ENCODE peak calls at places on chromosome 11, in eight cellular contexts. Y, E, W, N, V, K, B and D are unnamed samples.

GRCh38 chr11:92739020-92739419 is 230.4 kb upstream of the MTNR1B start:
- DNase-seq in Y (no peak), E (peak), W (no peak), N (no peak), V (no peak), K (no peak), B (no peak), D (no peak)

GRCh38 chr11:26777276-26777939 is 55.5 kb upstream of the SLC5A12 start:
- DNase-seq in Y (no peak), E (peak), W (no peak), N (no peak), V (no peak), K (no peak), B (no peak), D (peak)

GRCh38 chr11:124644426-124645280 is 22.0 kb downstream of the TBRG1 start:
- DNase-seq in Y (no peak), E (peak), W (peak), N (peak), V (no peak), K (peak), B (peak), D (peak)

GRCh38 chr11:4539603-4540219 is 5.3 kb upstream of the OR52M1 start:
- DNase-seq in Y (peak), E (peak), W (peak), N (peak), V (peak), K (no peak), B (peak), D (peak)

GRCh38 chr11:122741613-122742012 is 86.1 kb downstream of the UBASH3B start:
- DNase-seq in Y (no peak), E (no peak), W (no peak), N (no peak), V (no peak), K (no peak), B (no peak), D (no peak)

GRCh38 chr11:44538375-44539054 is 26.9 kb upstream of the CD82 start:
- DNase-seq in Y (peak), E (peak), W (peak), N (peak), V (peak), K (peak), B (peak), D (peak)

GRCh38 chr11:66851698-66852465 is 5.0 kb upstream of the LRFN4 start:
- DNase-seq in Y (no peak), E (no peak), W (no peak), N (no peak), V (peak), K (no peak), B (peak), D (no peak)

GRCh38 chr11:41963406-41963805 is 504.0 kb upstream of the LRRC4C start:
- DNase-seq in Y (no peak), E (no peak), W (no peak), N (no peak), V (no peak), K (no peak), B (no peak), D (no peak)

GRCh38 chr11:101446238-101446637 is 137.6 kb downstream of the TRPC6 start:
- DNase-seq in Y (no peak), E (peak), W (no peak), N (no peak), V (no peak), K (no peak), B (no peak), D (no peak)

GRCh38 chr11:2099523-2100316 is 39.5 kb downstream of the IGF2 start:
- DNase-seq in Y (no peak), E (peak), W (no peak), N (peak), V (peak), K (no peak), B (no peak), D (peak)

GRCh38 chr11:70078796-70079616 is 889 bp downstream of the ANO1 start:
- DNase-seq in Y (no peak), E (no peak), W (no peak), N (no peak), V (no peak), K (no peak), B (no peak), D (no peak)

GRCh38 chr11:32952421-32952820 is 59.8 kb downstream of the QSER1 start:
- DNase-seq in Y (no peak), E (no peak), W (no peak), N (no peak), V (no peak), K (no peak), B (no peak), D (no peak)

GRCh38 chr11:59767212-59767611 is 12.0 kb downstream of the STX3 start:
- DNase-seq in Y (no peak), E (no peak), W (peak), N (no peak), V (no peak), K (no peak), B (no peak), D (no peak)

GRCh38 chr11:115591380-115591779 is 87.2 kb upstream of the CADM1 start:
- DNase-seq in Y (no peak), E (no peak), W (no peak), N (no peak), V (no peak), K (no peak), B (no peak), D (no peak)

GRCh38 chr11:119103793-119104192 is 2.1 kb upstream of the DPAGT1 start:
- DNase-seq in Y (no peak), E (no peak), W (no peak), N (no peak), V (no peak), K (no peak), B (no peak), D (no peak)

GRCh38 chr11:12664410-12664809 is 9.8 kb upstream of the TEAD1 start:
- DNase-seq in Y (no peak), E (no peak), W (no peak), N (no peak), V (no peak), K (no peak), B (no peak), D (no peak)

GRCh38 chr11:9625158-9625557 is 38.7 kb upstream of the SWAP70 start:
- DNase-seq in Y (no peak), E (no peak), W (no peak), N (no peak), V (no peak), K (no peak), B (no peak), D (peak)

GRCh38 chr11:78441956-78442355 is 24.3 kb upstream of the GAB2 start:
- DNase-seq in Y (no peak), E (no peak), W (no peak), N (no peak), V (no peak), K (no peak), B (no peak), D (no peak)

GRCh38 chr11:18364495-18365047 is 29.8 kb upstream of the LDHA start:
- DNase-seq in Y (no peak), E (no peak), W (no peak), N (no peak), V (no peak), K (no peak), B (no peak), D (no peak)

GRCh38 chr11:18005376-18006129 is 7.3 kb downstream of the SERGEF start:
- DNase-seq in Y (no peak), E (peak), W (no peak), N (no peak), V (no peak), K (no peak), B (no peak), D (no peak)

GRCh38 chr11:89184021-89184420 is 6.3 kb downstream of the TYR start:
- DNase-seq in Y (no peak), E (no peak), W (no peak), N (peak), V (no peak), K (no peak), B (no peak), D (no peak)

GRCh38 chr11:47332303-47332711 is 20.2 kb downstream of the MYBPC3 start:
- DNase-seq in Y (no peak), E (no peak), W (no peak), N (no peak), V (no peak), K (no peak), B (no peak), D (no peak)

GRCh38 chr11:69674267-69674885 is 777 bp downstream of the LTO1 start:
- DNase-seq in Y (peak), E (peak), W (no peak), N (peak), V (no peak), K (no peak), B (peak), D (peak)

GRCh38 chr11:57343825-57344224 is 5.7 kb downstream of the P2RX3 start:
- DNase-seq in Y (no peak), E (no peak), W (no peak), N (no peak), V (no peak), K (no peak), B (no peak), D (no peak)

GRCh38 chr11:123479048-123479837 is 49.2 kb downstream of the GRAMD1B start:
- DNase-seq in Y (no peak), E (no peak), W (peak), N (no peak), V (no peak), K (no peak), B (peak), D (no peak)

GRCh38 chr11:67271548-67272284 is 5.4 kb downstream of the GRK2 start:
- DNase-seq in Y (no peak), E (no peak), W (peak), N (no peak), V (peak), K (no peak), B (peak), D (peak)

GRCh38 chr11:121328967-121329653 is 36.5 kb downstream of the SC5D start:
- DNase-seq in Y (no peak), E (no peak), W (peak), N (no peak), V (no peak), K (no peak), B (peak), D (no peak)